ENCODE peak calls at places on chromosomes 1 and 21, in five cellular contexts. U, A, T, Y and Q are unnamed samples.

GRCh38 chr1:72326494-72326893 is 44.2 kb upstream of the NEGR1 start:
- DNase-seq in U (no peak), A (no peak), T (no peak), Y (no peak), Q (no peak)

GRCh38 chr1:7683521-7683920 is 87.6 kb upstream of the VAMP3 start:
- DNase-seq in U (no peak), A (no peak), T (no peak), Y (no peak), Q (no peak)

GRCh38 chr1:47763456-47764171 is 233.6 kb downstream of the TRABD2B start:
- DNase-seq in U (no peak), A (no peak), T (no peak), Y (no peak), Q (no peak)

GRCh38 chr1:24299901-24300300 is 19.3 kb upstream of the GRHL3 start:
- DNase-seq in U (no peak), A (no peak), T (no peak), Y (no peak), Q (no peak)

GRCh38 chr1:42006836-42007235 is 88.1 kb upstream of the HIVEP3 start:
- DNase-seq in U (no peak), A (no peak), T (peak), Y (no peak), Q (no peak)

GRCh38 chr1:202078211-202078610 is 44.5 kb upstream of the GPR37L1 start:
- DNase-seq in U (no peak), A (no peak), T (no peak), Y (no peak), Q (no peak)

GRCh38 chr1:41502912-41503311 is 18.4 kb upstream of the EDN2 start:
- DNase-seq in U (no peak), A (no peak), T (no peak), Y (no peak), Q (no peak)

GRCh38 chr1:214316597-214316996 is 35.6 kb downstream of the SMYD2 start:
- DNase-seq in U (no peak), A (peak), T (peak), Y (no peak), Q (no peak)

GRCh38 chr1:74773540-74773939 is 40.6 kb downstream of the TYW3 start:
- DNase-seq in U (no peak), A (no peak), T (no peak), Y (no peak), Q (no peak)

GRCh38 chr1:85243336-85243735 is 16.1 kb downstream of the C1orf52 start:
- DNase-seq in U (no peak), A (no peak), T (no peak), Y (no peak), Q (no peak)

GRCh38 chr1:245051349-245052221 is 103.2 kb upstream of the KIF26B start:
- DNase-seq in U (no peak), A (no peak), T (no peak), Y (peak), Q (no peak)

GRCh38 chr1:47449702-47450552 is 12.1 kb downstream of the FOXD2 start:
- DNase-seq in U (no peak), A (no peak), T (no peak), Y (no peak), Q (no peak)

GRCh38 chr21:45970674-45971486 is 10.7 kb upstream of the COL6A1 start:
- DNase-seq in U (no peak), A (peak), T (no peak), Y (peak), Q (no peak)

GRCh38 chr1:157151068-157151467 is 12.9 kb upstream of the ETV3 start:
- DNase-seq in U (no peak), A (no peak), T (no peak), Y (no peak), Q (no peak)

GRCh38 chr1:211469938-211470529 is 21.9 kb downstream of the RD3 start:
- DNase-seq in U (peak), A (peak), T (peak), Y (peak), Q (peak)

GRCh38 chr1:14969006-14969405 is 184.5 kb upstream of the TMEM51 start:
- DNase-seq in U (no peak), A (no peak), T (no peak), Y (peak), Q (no peak)

GRCh38 chr21:34884346-34884929 is 164.7 kb downstream of the RUNX1 start:
- DNase-seq in U (no peak), A (peak), T (no peak), Y (no peak), Q (no peak)

GRCh38 chr21:17732306-17732705 is 86.8 kb downstream of the C21orf91 start:
- DNase-seq in U (no peak), A (peak), T (no peak), Y (no peak), Q (no peak)

GRCh38 chr1:109238382-109238781 is 11.0 kb upstream of the CELSR2 start:
- DNase-seq in U (no peak), A (no peak), T (no peak), Y (no peak), Q (no peak)

GRCh38 chr1:31689821-31690220 is 14.0 kb downstream of the COL16A1 start:
- DNase-seq in U (no peak), A (peak), T (peak), Y (no peak), Q (no peak)

GRCh38 chr1:7853341-7854026 is 619 bp upstream of the UTS2 start:
- DNase-seq in U (no peak), A (no peak), T (no peak), Y (no peak), Q (no peak)

GRCh38 chr1:214076341-214077035 is 88.7 kb downstream of the PROX1 start:
- DNase-seq in U (no peak), A (no peak), T (no peak), Y (no peak), Q (no peak)

GRCh38 chr1:225498539-225499135 is 70.8 kb upstream of the LBR start:
- DNase-seq in U (no peak), A (no peak), T (no peak), Y (no peak), Q (no peak)

GRCh38 chr21:30831194-30831765 is 1.7 kb upstream of the KRTAP7-1 start:
- DNase-seq in U (no peak), A (no peak), T (no peak), Y (peak), Q (no peak)

GRCh38 chr1:40040511-40041465 is at the start of gene CAP1:
- DNase-seq in U (peak), A (peak), T (peak), Y (peak), Q (peak)

GRCh38 chr1:14725641-14726213 is 127.2 kb downstream of the KAZN start:
- DNase-seq in U (no peak), A (no peak), T (no peak), Y (no peak), Q (no peak)

GRCh38 chr1:105894006-105894405 is 1162.5 kb upstream of the PRMT6 start:
- DNase-seq in U (no peak), A (no peak), T (no peak), Y (no peak), Q (no peak)

GRCh38 chr1:16145988-16146887 is 9.6 kb downstream of the EPHA2 start:
- DNase-seq in U (no peak), A (peak), T (peak), Y (no peak), Q (no peak)